ENCODE peak calls at places on chromosomes 11 and 22, in five cellular contexts. V is foreskin fibroblast, I is AG10803, O is astrocyte of the spinal cord, D is fibroblast of pulmonary artery. F is an unnamed sample.

GRCh38 chr22:50203288-50203687 is 2.5 kb downstream of the SELENOO start:
- DNase-seq in I (no peak), V (no peak), D (no peak), O (no peak), F (no peak)

GRCh38 chr11:35116245-35116644 is 22.7 kb upstream of the CD44 start:
- DNase-seq in D (peak), V (no peak), I (no peak), O (no peak), F (no peak)

GRCh38 chr22:31579835-31580242 is 82.2 kb downstream of the PISD start:
- DNase-seq in V (no peak), I (no peak), D (no peak), O (peak), F (no peak)

GRCh38 chr11:86064236-86064803 is 4.6 kb downstream of the PICALM start:
- DNase-seq in V (peak), O (no peak), I (no peak), D (no peak), F (no peak)

GRCh38 chr22:39289445-39290247 is 29.8 kb downstream of the RPL3 start:
- DNase-seq in O (no peak), V (no peak), D (no peak), I (no peak), F (no peak)

GRCh38 chr22:46275455-46276129 is 7.8 kb downstream of the TTC38 start:
- DNase-seq in I (no peak), D (no peak), O (no peak), V (no peak), F (no peak)

GRCh38 chr22:38862375-38863329 is 9.4 kb downstream of the CBX6 start:
- DNase-seq in D (peak), I (no peak), O (no peak), V (no peak), F (no peak)

GRCh38 chr22:47175761-47176359 is 413.4 kb downstream of the TBC1D22A start:
- DNase-seq in O (no peak), V (no peak), D (no peak), I (no peak), F (no peak)

GRCh38 chr11:120254788-120255518 is 15.0 kb downstream of the POU2F3 start:
- DNase-seq in V (no peak), D (no peak), O (no peak), I (no peak), F (no peak)

GRCh38 chr22:38755155-38755910 is 465 bp downstream of the SUN2 start:
- DNase-seq in O (peak), V (peak), D (peak), I (peak), F (no peak)

GRCh38 chr11:8089791-8090510 is 8.9 kb downstream of the TUB start:
- DNase-seq in O (no peak), V (no peak), D (no peak), I (no peak), F (no peak)

GRCh38 chr11:30605036-30605435 is 18.9 kb upstream of the MPPED2 start:
- DNase-seq in O (no peak), I (no peak), D (no peak), V (no peak), F (no peak)

GRCh38 chr11:108870373-108871020 is 205.6 kb downstream of the DDX10 start:
- DNase-seq in O (peak), D (peak), V (peak), I (peak), F (no peak)

GRCh38 chr11:48107188-48107704 is 109.4 kb upstream of the OR4B1 start:
- DNase-seq in V (peak), O (no peak), D (no peak), I (peak), F (no peak)

GRCh38 chr11:76141901-76142300 is 64.4 kb downstream of the WNT11 start:
- DNase-seq in I (no peak), D (no peak), O (no peak), V (no peak), F (no peak)

GRCh38 chr11:16352707-16353106 is 3.6 kb downstream of the SOX6 start:
- DNase-seq in D (no peak), V (no peak), O (no peak), I (no peak), F (no peak)

GRCh38 chr11:46896719-46897406 is 21.5 kb downstream of the LRP4 start:
- DNase-seq in V (peak), D (peak), I (peak), O (peak), F (no peak)

GRCh38 chr11:122213111-122213510 is 97.1 kb upstream of the BLID start:
- DNase-seq in D (no peak), V (no peak), I (no peak), O (no peak), F (no peak)

GRCh38 chr11:122220321-122220720 is 104.3 kb upstream of the BLID start:
- DNase-seq in I (peak), O (no peak), D (no peak), V (no peak), F (no peak)

GRCh38 chr11:122214080-122214479 is 98.1 kb upstream of the BLID start:
- DNase-seq in D (no peak), O (no peak), I (no peak), V (no peak), F (no peak)

GRCh38 chr11:122214567-122214966 is 98.6 kb upstream of the BLID start:
- DNase-seq in I (no peak), V (no peak), O (peak), D (no peak), F (no peak)

GRCh38 chr11:122215244-122215992 is 99.4 kb upstream of the BLID start:
- DNase-seq in I (peak), V (peak), D (peak), O (peak), F (peak)
- TF ChIP-seq CTCF in I (peak), V (peak), D (peak), O (peak), F (peak)

GRCh38 chr11:115501895-115502589 is 2.2 kb downstream of the CADM1 start:
- DNase-seq in O (peak), I (no peak), V (no peak), D (no peak), F (no peak)
- H3K4me3 ChIP-seq in O (peak), I (peak), V (peak), D (no peak), F (peak)

GRCh38 chr22:28442264-28442950 is 237.2 kb downstream of the TTC28 start:
- DNase-seq in D (peak), V (peak), O (peak), I (peak), F (no peak)
- TF ChIP-seq CTCF in D (peak), V (peak), O (peak), I (peak), F (peak)

GRCh38 chr11:65493367-65494176 is 5.3 kb upstream of the MALAT1 start:
- DNase-seq in I (peak), V (peak), O (peak), D (peak), F (peak)
- H3K4me3 ChIP-seq in I (peak), V (no peak), O (no peak), D (no peak), F (no peak)

GRCh38 chr11:1869427-1870325 is 16.8 kb downstream of the LSP1 start:
- DNase-seq in O (no peak), V (no peak), I (no peak), D (no peak), F (no peak)
- TF ChIP-seq CTCF in O (peak), V (no peak), I (peak), D (peak), F (peak)

DNA sequence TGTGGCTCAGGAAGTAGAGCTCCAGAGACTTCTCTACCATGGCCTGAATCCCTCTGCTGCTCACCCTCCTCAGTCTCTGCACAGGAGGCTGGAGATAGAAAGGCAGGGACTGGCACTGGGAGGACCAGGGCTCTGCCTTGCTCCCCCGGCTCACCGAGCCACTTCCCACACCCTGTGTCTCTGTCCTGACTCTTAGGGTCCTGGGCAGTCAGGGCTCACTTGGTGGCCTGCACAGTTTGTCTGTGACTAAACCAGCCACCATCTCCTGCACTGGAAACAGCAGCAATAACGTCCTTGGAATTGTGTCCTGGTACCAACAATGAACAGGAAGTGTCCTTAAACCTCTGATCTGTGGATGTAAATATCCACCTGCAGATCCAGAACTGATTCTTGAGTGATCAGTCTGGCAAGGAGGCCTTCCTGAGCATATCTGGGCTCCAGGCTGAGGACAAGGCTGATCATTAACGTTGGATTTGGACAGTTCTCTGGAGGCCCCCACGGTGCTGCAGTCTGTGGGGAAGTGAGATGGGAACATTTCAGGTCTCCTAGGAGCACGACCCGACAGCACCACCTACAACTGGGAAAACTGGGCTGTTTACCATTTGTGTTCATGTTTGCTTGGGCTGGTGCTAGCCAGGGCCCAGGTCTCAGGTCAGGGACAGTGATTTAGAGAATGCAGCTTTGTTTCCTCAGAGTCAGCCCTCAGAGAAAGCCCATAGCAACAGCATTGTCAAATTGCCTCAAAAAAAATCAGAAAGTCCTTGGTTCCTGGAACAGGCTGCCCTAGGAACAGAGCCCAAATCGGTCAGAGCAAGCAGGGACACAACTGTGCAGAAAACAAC is 82.5 kb downstream of the ZNF280B start:
- DNase-seq in V (no peak), O (no peak), I (no peak), D (no peak), F (no peak)
- H3K4me3 ChIP-seq in V (no peak), O (no peak), I (no peak), D (no peak), F (no peak)

F was measured in AG09309.